ENCODE peak calls at places on chromosome 16, in ten cellular contexts. D, J, Z, B, Y, I, W, C, K and L are unnamed samples.

GRCh38 chr16:5041604-5042133 is 7.9 kb upstream of the NAGPA start:
- DNase-seq in D (no peak), J (no peak), Z (no peak), B (no peak), Y (no peak), I (no peak), W (no peak), C (peak; percentile 79), K (no peak), L (no peak)

GRCh38 chr16:58579587-58579986 is 50.0 kb downstream of the CNOT1 start:
- DNase-seq in D (no peak), J (no peak), Z (no peak), B (no peak), Y (no peak), I (no peak), W (no peak), C (no peak), K (no peak), L (no peak)

GRCh38 chr16:57972285-57972684 is 1.4 kb upstream of the CNGB1 start:
- DNase-seq in D (no peak), J (no peak), Z (no peak), B (no peak), Y (no peak), I (no peak), W (no peak), C (no peak), K (no peak), L (no peak)

GRCh38 chr16:2090481-2090797 is 42.7 kb downstream of the TSC2 start:
- DNase-seq in D (no peak), J (no peak), Z (no peak), B (no peak), Y (no peak), I (no peak), W (no peak), C (no peak), K (no peak), L (no peak)

GRCh38 chr16:87324411-87325275 is 7.5 kb upstream of the C16orf95 start:
- DNase-seq in D (peak; percentile 12), J (peak; percentile 15), Z (no peak), B (peak; percentile 69), Y (no peak), I (peak; percentile 15), W (peak; percentile 63), C (peak; percentile 50), K (no peak), L (peak; percentile 64)

GRCh38 chr16:56357291-56357764 is 68.0 kb downstream of the AMFR start:
- DNase-seq in D (no peak), J (no peak), Z (no peak), B (no peak), Y (no peak), I (no peak), W (no peak), C (peak; percentile 73), K (peak; percentile 24), L (peak; percentile 10)

GRCh38 chr16:72723781-72724180 is 324.1 kb downstream of the ZFHX3 start:
- DNase-seq in D (no peak), J (no peak), Z (no peak), B (no peak), Y (no peak), I (no peak), W (no peak), C (peak; percentile 73), K (no peak), L (no peak)

GRCh38 chr16:11757671-11758545 is 15.3 kb upstream of the TXNDC11 start:
- DNase-seq in D (no peak), J (no peak), Z (no peak), B (no peak), Y (no peak), I (no peak), W (no peak), C (peak; percentile 45), K (no peak), L (peak; percentile 48)

GRCh38 chr16:16073884-16074781 is 124.7 kb downstream of the ABCC1 start:
- DNase-seq in D (no peak), J (no peak), Z (no peak), B (no peak), Y (no peak), I (no peak), W (peak; percentile 90), C (peak; percentile 69), K (no peak), L (no peak)

GRCh38 chr16:85857406-85857805 is 41.6 kb upstream of the IRF8 start:
- DNase-seq in D (no peak), J (no peak), Z (no peak), B (no peak), Y (no peak), I (no peak), W (no peak), C (no peak), K (no peak), L (no peak)

GRCh38 chr16:90018297-90019200 is 707 bp downstream of the DBNDD1 start:
- DNase-seq in D (no peak), J (no peak), Z (no peak), B (peak; percentile 39), Y (no peak), I (no peak), W (peak; percentile 27), C (no peak), K (no peak), L (no peak)

GRCh38 chr16:86794216-86794864 is 216.0 kb downstream of the FOXL1 start:
- DNase-seq in D (no peak), J (no peak), Z (no peak), B (no peak), Y (no peak), I (no peak), W (no peak), C (no peak), K (no peak), L (no peak)

GRCh38 chr16:63613701-63614100 is 1508.2 kb downstream of the CDH11 start:
- DNase-seq in D (no peak), J (no peak), Z (no peak), B (no peak), Y (no peak), I (no peak), W (no peak), C (peak; percentile 0), K (no peak), L (no peak)

GRCh38 chr16:53412549-53412948 is 21.7 kb upstream of the RBL2 start:
- DNase-seq in D (no peak), J (no peak), Z (no peak), B (no peak), Y (no peak), I (no peak), W (no peak), C (no peak), K (no peak), L (no peak)

GRCh38 chr16:85903576-85903975 is 4.6 kb downstream of the IRF8 start:
- DNase-seq in D (no peak), J (no peak), Z (no peak), B (no peak), Y (no peak), I (no peak), W (no peak), C (no peak), K (no peak), L (no peak)

GRCh38 chr16:8943001-8943763 is 20.5 kb downstream of the USP7 start:
- DNase-seq in D (no peak), J (no peak), Z (no peak), B (no peak), Y (no peak), I (no peak), W (no peak), C (no peak), K (no peak), L (no peak)

GRCh38 chr16:22318690-22319358 is 21.6 kb downstream of the POLR3E start:
- DNase-seq in D (no peak), J (peak; percentile 42), Z (no peak), B (no peak), Y (peak; percentile 54), I (no peak), W (no peak), C (peak; percentile 51), K (no peak), L (peak; percentile 72)

GRCh38 chr16:30658731-30659506 is 688 bp downstream of the FBRS start:
- DNase-seq in D (peak; percentile 93), J (no peak), Z (peak; percentile 95), B (peak; percentile 98), Y (no peak), I (peak; percentile 97), W (peak; percentile 93), C (peak; percentile 97), K (peak; percentile 86), L (peak; percentile 94)

GRCh38 chr16:23014592-23014991 is 134.7 kb downstream of the USP31 start:
- DNase-seq in D (no peak), J (no peak), Z (no peak), B (no peak), Y (no peak), I (no peak), W (no peak), C (no peak), K (no peak), L (no peak)

GRCh38 chr16:57023541-57024249 is 34.3 kb downstream of the NLRC5 start:
- DNase-seq in D (no peak), J (peak; percentile 60), Z (no peak), B (no peak), Y (no peak), I (no peak), W (no peak), C (no peak), K (no peak), L (no peak)

GRCh38 chr16:27114006-27114405 is 47.3 kb downstream of the C16orf82 start:
- DNase-seq in D (no peak), J (no peak), Z (no peak), B (no peak), Y (no peak), I (no peak), W (no peak), C (no peak), K (no peak), L (no peak)

GRCh38 chr16:1073566-1074378 is 1.2 kb downstream of the SSTR5 start:
- DNase-seq in D (no peak), J (no peak), Z (no peak), B (no peak), Y (no peak), I (no peak), W (peak; percentile 51), C (no peak), K (no peak), L (no peak)

GRCh38 chr16:15961557-15962205 is 12.3 kb downstream of the ABCC1 start:
- DNase-seq in D (no peak), J (no peak), Z (no peak), B (no peak), Y (no peak), I (no peak), W (no peak), C (no peak), K (no peak), L (no peak)

GRCh38 chr16:77723108-77723514 is 797 bp downstream of the NUDT7 start:
- DNase-seq in D (no peak), J (peak; percentile 1), Z (no peak), B (peak; percentile 57), Y (no peak), I (peak; percentile 47), W (peak; percentile 2), C (peak; percentile 28), K (peak; percentile 31), L (no peak)

GRCh38 chr16:85286066-85286712 is 173.9 kb upstream of the CIBAR2 start:
- DNase-seq in D (no peak), J (no peak), Z (no peak), B (no peak), Y (no peak), I (peak; percentile 88), W (no peak), C (peak; percentile 68), K (peak; percentile 82), L (no peak)

GRCh38 chr16:85979605-85980004 is 80.6 kb downstream of the IRF8 start:
- DNase-seq in D (no peak), J (no peak), Z (no peak), B (no peak), Y (no peak), I (no peak), W (no peak), C (no peak), K (no peak), L (no peak)

GRCh38 chr16:31127182-31127581 is 8.3 kb downstream of the PRSS8 start:
- DNase-seq in D (no peak), J (no peak), Z (no peak), B (no peak), Y (no peak), I (no peak), W (no peak), C (no peak), K (no peak), L (no peak)

GRCh38 chr16:28984619-28985135 is at the start of gene LAT:
- DNase-seq in D (peak; percentile 35), J (peak; percentile 72), Z (no peak), B (no peak), Y (peak; percentile 57), I (no peak), W (no peak), C (peak; percentile 17), K (no peak), L (no peak)